ENCODE peak calls at places on chromosomes 3 and 15, in eight cellular contexts. N is A673, Z is NT2/D1, V is upper lobe of right lung, R is A549, I is tibial nerve, A is pancreas, M is IMR-90. D is an unnamed sample. For H3K4me1, the result is how much of the 10 kb centered on the place peaks cover.

GRCh38 chr3:4528802-4529201 is 35.7 kb downstream of the ITPR1 start:
- DNase-seq in N (no peak), Z (no peak), V (no peak), R (no peak), I (no peak), A (no peak), M (no peak), D (no peak)

GRCh38 chr15:87267798-87268197 is 988.7 kb downstream of the NTRK3 start:
- DNase-seq in N (no peak), Z (no peak), V (no peak), R (no peak), I (no peak), A (no peak), M (peak), D (no peak)

GRCh38 chr3:157418104-157418503 is 18.5 kb upstream of the PTX3 start:
- DNase-seq in N (no peak), Z (no peak), V (no peak), R (no peak), I (no peak), A (no peak), M (peak), D (no peak)

GRCh38 chr15:37016287-37016686 is 84.1 kb downstream of the MEIS2 start:
- DNase-seq in N (no peak), Z (no peak), V (no peak), R (no peak), I (no peak), A (no peak), M (peak), D (no peak)

GRCh38 chr3:78919021-78919755 is 848.6 kb downstream of the ROBO1 start:
- DNase-seq in N (peak), Z (no peak), V (no peak), R (peak), I (no peak), A (no peak), M (peak), D (no peak)

GRCh38 chr3:87191641-87192040 is 35.5 kb upstream of the CHMP2B start:
- DNase-seq in N (no peak), Z (no peak), V (no peak), R (no peak), I (no peak), A (no peak), M (no peak), D (no peak)

GRCh38 chr15:59686389-59686788 is 2.7 kb downstream of the BNIP2 start:
- DNase-seq in N (no peak), Z (no peak), V (no peak), R (no peak), I (no peak), A (no peak), M (no peak), D (no peak)

GRCh38 chr15:93036922-93037321 is 52.1 kb downstream of the RGMA start:
- DNase-seq in N (no peak), Z (no peak), V (no peak), R (no peak), I (no peak), A (peak), M (no peak), D (no peak)

GRCh38 chr3:147649475-147649874 is 240.3 kb downstream of the ZIC1 start:
- DNase-seq in N (no peak), Z (no peak), V (no peak), R (no peak), I (no peak), A (no peak), M (no peak), D (no peak)

GRCh38 chr3:133117342-133117741 is 79.2 kb downstream of the TMEM108 start:
- DNase-seq in N (no peak), Z (no peak), V (no peak), R (no peak), I (no peak), A (no peak), M (no peak), D (no peak)

GRCh38 chr15:74535388-74536084 is 5.5 kb upstream of the ARID3B start:
- DNase-seq in N (no peak), Z (no peak), V (no peak), R (no peak), I (no peak), A (no peak), M (peak), D (no peak)

GRCh38 chr15:63198752-63199250 is 9.4 kb downstream of the RAB8B start:
- DNase-seq in N (no peak), Z (no peak), V (no peak), R (no peak), I (no peak), A (no peak), M (peak), D (no peak)
- H3K4me1 ChIP-seq in N (under half), Z (under half), V (half or more), R (under half), I (half or more), A (under half), M (under half), D (under half)

GRCh38 chr3:59116138-59116537 is 66.3 kb upstream of the CFAP20DC start:
- DNase-seq in N (no peak), Z (no peak), V (no peak), R (no peak), I (no peak), A (no peak), M (no peak), D (no peak)
- H3K4me3 ChIP-seq in N (no peak), Z (no peak), V (no peak), R (no peak), I (no peak), A (no peak), M (no peak), D (no peak)

GRCh38 chr3:47359283-47359682 is 21.5 kb upstream of the PTPN23 start:
- DNase-seq in N (no peak), Z (peak), V (peak), R (no peak), I (no peak), A (no peak), M (no peak), D (no peak)
- H3K4me1 ChIP-seq in N (under half), Z (under half), V (under half), R (under half), I (under half), A (under half), M (under half), D (under half)

DNA sequence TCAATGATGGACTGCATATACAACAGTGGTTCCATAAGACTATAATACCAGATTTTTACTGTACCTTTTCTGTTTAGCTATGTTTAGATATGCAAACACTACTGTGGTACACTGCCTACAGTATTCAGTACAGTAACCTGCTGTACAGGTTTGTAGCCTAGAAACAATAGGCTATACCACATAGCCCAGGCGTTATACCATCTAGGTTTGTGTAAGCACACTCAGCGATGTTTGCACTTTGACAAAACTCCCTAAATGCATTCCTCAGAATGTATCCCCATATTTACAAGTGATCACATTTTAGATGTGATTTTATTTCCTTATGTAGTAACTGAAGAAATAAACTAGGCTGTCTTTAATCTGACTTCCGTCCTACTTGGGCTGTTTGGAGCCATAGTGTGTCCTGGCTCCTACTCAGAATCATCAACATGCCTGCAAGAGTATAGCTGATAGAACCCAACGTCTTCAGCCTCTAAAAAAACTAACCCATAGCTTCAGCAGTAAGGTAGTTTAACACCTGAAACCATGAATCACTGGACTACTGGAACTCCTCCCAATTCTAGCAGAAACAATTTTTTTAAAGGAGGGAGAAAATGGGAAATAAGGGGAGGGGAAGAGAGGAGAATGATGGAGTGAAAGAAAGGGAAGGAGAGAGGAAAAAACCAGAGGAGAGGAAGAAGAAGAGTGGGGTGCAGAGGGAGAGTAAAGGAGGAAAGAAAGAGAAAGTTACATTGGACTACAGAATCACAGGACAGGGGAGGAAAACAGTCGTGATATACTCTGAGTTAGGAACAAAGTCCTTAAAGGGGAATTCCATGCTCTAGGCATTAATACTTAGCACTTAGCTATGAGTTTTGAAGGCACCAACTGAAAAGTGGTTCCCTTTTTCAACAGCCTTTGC is 67.7 kb upstream of the PLXND1 start:
- DNase-seq in N (no peak), Z (no peak), V (no peak), R (no peak), I (no peak), A (no peak), M (no peak), D (no peak)
- H3K4me3 ChIP-seq in N (no peak), Z (no peak), V (no peak), R (no peak), I (no peak), A (no peak), M (no peak), D (no peak)

DNA sequence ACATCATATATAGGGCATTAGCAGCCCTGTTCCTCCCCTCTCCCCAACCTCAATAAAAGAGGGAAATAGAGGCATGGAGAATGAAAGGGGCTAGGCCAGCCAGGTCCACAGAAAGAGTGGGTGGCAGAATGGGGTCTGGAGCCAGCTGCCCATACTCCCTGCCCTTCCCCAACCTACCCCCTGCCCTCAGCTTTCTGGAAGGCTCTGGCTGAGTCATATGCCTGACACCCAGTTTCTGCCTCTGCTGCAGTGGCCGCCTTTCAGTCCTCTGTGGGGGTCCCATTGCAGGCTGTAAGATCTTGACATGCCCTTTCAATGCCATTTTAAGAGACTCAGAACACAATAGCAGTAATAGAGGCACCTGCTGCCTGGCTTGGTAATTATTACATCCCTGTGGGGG is 95.7 kb downstream of the LINGO1 start:
- DNase-seq in N (no peak), Z (no peak), V (peak), R (no peak), I (no peak), A (no peak), M (no peak), D (no peak)
- H3K4me1 ChIP-seq in N (under half), Z (under half), V (under half), R (under half), I (half or more), A (under half), M (under half), D (under half)

D was measured in psoas muscle.